ENCODE peak calls at places on chromosomes 16 and 17, in six cellular contexts. O is IMR-90; Q is uterus; G is colonic mucosa; T is neuronal stem cell; B is CD4-positive, alpha-beta memory T cell. Z is an unnamed sample.

GRCh38 chr16:68285683-68286082 is 21.4 kb downstream of the SLC7A6 start:
- DNase-seq in O (no peak), Q (no peak), G (no peak), T (no peak), B (no peak), Z (no peak)

GRCh38 chr17:73121513-73121912 is 29.0 kb upstream of the SLC39A11 start:
- DNase-seq in O (no peak), Q (no peak), G (no peak), T (no peak), B (no peak), Z (no peak)

GRCh38 chr17:38706625-38707298 is 1.7 kb downstream of the MLLT6 start:
- DNase-seq in O (no peak), Q (no peak), G (peak), T (no peak), B (peak), Z (no peak)

GRCh38 chr17:37824534-37825485 is 80.0 kb upstream of the HNF1B start:
- DNase-seq in O (peak), Q (no peak), G (no peak), T (no peak), B (no peak), Z (no peak)

GRCh38 chr17:70307430-70307829 is 138.1 kb downstream of the KCNJ2 start:
- DNase-seq in O (peak), Q (no peak), G (no peak), T (no peak), B (no peak), Z (no peak)

GRCh38 chr17:64130559-64131001 is 636 bp upstream of the ERN1 start:
- DNase-seq in O (peak), Q (peak), G (peak), T (no peak), B (no peak), Z (no peak)

GRCh38 chr17:33668516-33668915 is 375.4 kb upstream of the ASIC2 start:
- DNase-seq in O (no peak), Q (no peak), G (no peak), T (no peak), B (no peak), Z (no peak)

GRCh38 chr17:71502443-71502842 is 618.4 kb upstream of the SOX9 start:
- DNase-seq in O (no peak), Q (no peak), G (no peak), T (no peak), B (no peak), Z (no peak)

GRCh38 chr16:87161822-87162676 is 155.1 kb downstream of the C16orf95 start:
- DNase-seq in O (no peak), Q (no peak), G (no peak), T (no peak), B (no peak), Z (no peak)

GRCh38 chr16:24869033-24869432 is 23.3 kb downstream of the SLC5A11 start:
- DNase-seq in O (no peak), Q (no peak), G (no peak), T (no peak), B (no peak), Z (no peak)

GRCh38 chr16:24871891-24872290 is 26.1 kb downstream of the SLC5A11 start:
- DNase-seq in O (no peak), Q (no peak), G (no peak), T (no peak), B (no peak), Z (no peak)

GRCh38 chr16:24875466-24875865 is 29.7 kb downstream of the SLC5A11 start:
- DNase-seq in O (no peak), Q (no peak), G (no peak), T (no peak), B (no peak), Z (no peak)

GRCh38 chr16:24876231-24876630 is 30.5 kb downstream of the SLC5A11 start:
- DNase-seq in O (no peak), Q (no peak), G (peak), T (no peak), B (no peak), Z (no peak)

GRCh38 chr16:24873028-24873427 is 27.3 kb downstream of the SLC5A11 start:
- DNase-seq in O (no peak), Q (no peak), G (no peak), T (no peak), B (no peak), Z (no peak)
- H3K27ac ChIP-seq in O (no peak), Q (no peak), G (no peak), T (no peak), B (no peak), Z (no peak)

GRCh38 chr17:30555942-30556341 is 78.7 kb downstream of the GOSR1 start:
- DNase-seq in O (no peak), Q (no peak), G (no peak), T (no peak), B (no peak), Z (no peak)
- H3K27ac ChIP-seq in O (no peak), Q (no peak), G (no peak), T (no peak), B (no peak), Z (no peak)

GRCh38 chr16:23330161-23330560 is 28.1 kb downstream of the SCNN1B start:
- DNase-seq in O (no peak), Q (no peak), G (no peak), T (no peak), B (no peak), Z (no peak)
- H3K27ac ChIP-seq in O (no peak), Q (no peak), G (no peak), T (no peak), B (no peak), Z (no peak)

DNA sequence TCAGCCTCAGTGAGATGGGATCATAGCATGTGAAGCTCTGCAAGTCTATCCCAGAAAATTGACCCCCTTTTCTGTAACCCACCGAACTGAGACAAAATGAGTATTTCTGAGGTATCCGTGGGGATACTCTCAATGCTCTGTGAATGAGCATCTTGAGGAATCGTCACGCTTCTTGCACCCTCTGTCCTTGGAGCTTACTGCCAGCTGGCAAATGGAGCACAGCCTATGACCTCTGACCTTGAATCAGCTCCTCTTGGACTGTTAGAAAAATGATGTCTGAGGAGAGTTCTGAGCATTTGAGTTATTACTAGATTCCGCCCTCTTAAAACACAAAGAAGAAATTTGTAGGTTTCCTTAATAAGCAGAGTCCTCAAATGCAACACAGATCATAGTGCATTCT is 342.1 kb downstream of the ZFHX3 start:
- DNase-seq in O (no peak), Q (no peak), G (no peak), T (no peak), B (no peak), Z (no peak)
- H3K27ac ChIP-seq in O (no peak), Q (no peak), G (no peak), T (no peak), B (no peak), Z (no peak)

DNA sequence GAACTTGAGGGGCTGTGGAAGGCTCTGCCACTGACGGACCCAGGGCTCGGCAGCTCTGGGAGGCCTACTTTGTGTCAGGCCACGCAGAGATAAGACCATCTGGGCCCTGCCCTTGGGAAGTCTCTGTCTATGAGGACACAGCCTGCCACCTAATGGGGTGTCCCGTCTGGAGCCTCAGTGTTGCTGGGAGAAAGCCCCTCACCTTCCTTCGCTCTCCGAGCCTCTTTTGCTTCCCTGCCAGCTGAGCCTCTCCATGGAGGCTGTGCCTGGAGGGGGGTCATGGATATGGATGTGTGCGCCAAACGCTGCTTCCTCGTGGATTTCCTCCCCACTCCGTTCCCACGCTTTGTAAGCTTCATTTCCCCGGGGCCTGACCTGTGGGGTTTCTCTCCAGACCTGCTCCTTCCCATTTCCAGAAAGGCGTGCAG is 228.8 kb downstream of the SEC14L1 start:
- DNase-seq in O (no peak), Q (no peak), G (no peak), T (no peak), B (no peak), Z (no peak)
- H3K27ac ChIP-seq in O (no peak), Q (peak), G (no peak), T (no peak), B (no peak), Z (no peak)

GRCh38 chr16:85356157-85356556 is 243.9 kb upstream of the CIBAR2 start:
- DNase-seq in O (no peak), Q (no peak), G (no peak), T (no peak), B (no peak), Z (no peak)

GRCh38 chr16:85357323-85357722 is 245.1 kb upstream of the CIBAR2 start:
- DNase-seq in O (no peak), Q (no peak), G (no peak), T (no peak), B (no peak), Z (no peak)

GRCh38 chr16:85354623-85355514 is 242.6 kb upstream of the CIBAR2 start:
- DNase-seq in O (peak), Q (no peak), G (no peak), T (no peak), B (no peak), Z (no peak)

GRCh38 chr16:85353839-85354622 is 241.8 kb upstream of the CIBAR2 start:
- DNase-seq in O (no peak), Q (no peak), G (peak), T (no peak), B (no peak), Z (no peak)

GRCh38 chr16:85355515-85355837 is 243.2 kb upstream of the CIBAR2 start:
- DNase-seq in O (no peak), Q (no peak), G (no peak), T (no peak), B (no peak), Z (no peak)
- H3K27ac ChIP-seq in O (peak), Q (no peak), G (no peak), T (no peak), B (no peak), Z (no peak)

DNA sequence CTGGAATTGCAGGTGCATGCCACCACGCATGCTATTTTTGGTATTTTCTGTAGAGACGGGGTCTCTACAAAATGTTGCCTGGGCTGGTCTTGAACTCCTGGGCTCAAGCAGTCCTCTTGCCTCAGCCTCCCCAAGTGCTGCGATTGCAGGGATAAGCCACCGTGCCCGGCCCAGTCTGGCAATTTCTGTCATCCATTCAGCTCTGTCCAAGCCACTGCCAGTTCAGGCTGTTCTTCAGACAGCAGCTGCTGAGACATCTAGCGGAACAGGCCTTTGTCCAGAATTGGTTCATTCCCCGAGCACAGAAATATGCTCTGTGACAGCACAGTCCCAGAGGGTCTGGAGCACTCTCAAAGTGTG is 5.4 kb downstream of the SLC47A1 start:
- DNase-seq in O (no peak), Q (no peak), G (no peak), T (no peak), B (no peak), Z (peak)
- H3K27ac ChIP-seq in O (no peak), Q (no peak), G (no peak), T (no peak), B (no peak), Z (no peak)

DNA sequence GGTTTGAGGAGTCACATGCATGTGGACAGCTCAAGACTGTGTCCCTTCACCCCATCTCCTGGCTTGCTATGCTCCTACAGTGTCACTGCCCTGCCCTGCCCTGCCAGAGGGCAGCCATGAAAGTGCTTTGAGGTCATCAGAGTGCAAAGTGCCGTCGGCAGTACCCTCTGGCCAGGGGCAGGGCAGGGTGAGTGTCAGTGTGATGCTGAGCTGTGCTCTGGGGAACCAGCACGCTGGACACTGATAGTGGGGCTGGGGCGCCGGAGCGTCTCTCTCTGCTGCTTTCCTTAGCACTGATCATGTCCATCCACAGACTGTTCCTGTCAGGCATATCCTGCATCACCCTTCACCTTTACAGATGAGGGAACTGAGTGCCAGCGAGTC is 1.6 kb upstream of the SPATA32 start:
- DNase-seq in O (no peak), Q (no peak), G (no peak), T (no peak), B (no peak), Z (no peak)
- H3K27ac ChIP-seq in O (no peak), Q (peak), G (no peak), T (no peak), B (no peak), Z (no peak)